ENCODE peak calls at places on chromosomes 3 and 15, in eight cellular contexts. X is substantia nigra; C is glutamatergic neuron; F is activated CD4-positive, CD25-positive, alpha-beta regulatory T cell; L is left cardiac atrium; Z is naive thymus-derived CD4-positive, alpha-beta T cell; Y is NCI-H1417 treated with DMSO at 0.1 percent for 48 hours; M is foreskin fibroblast. A is an unnamed sample.

GRCh38 chr3:114318295-114318694 is 24.5 kb downstream of the TIGIT start:
- DNase-seq in L (no peak), M (no peak), Y (no peak), C (no peak), F (no peak), X (no peak), Z (no peak), A (no peak)

GRCh38 chr15:22262613-22263020 is 182.3 kb downstream of the OR4M2 start:
- DNase-seq in Y (no peak), C (no peak), Z (no peak), X (no peak), L (peak), M (no peak), F (no peak), A (no peak)

GRCh38 chr15:69987492-69988482 is 109.9 kb downstream of the TLE3 start:
- DNase-seq in L (no peak), Z (no peak), C (no peak), Y (no peak), M (peak), F (no peak), X (no peak), A (no peak)

GRCh38 chr3:171116365-171116764 is 89.8 kb upstream of the SLC2A2 start:
- DNase-seq in F (no peak), Y (no peak), C (no peak), M (peak), L (no peak), X (no peak), Z (no peak), A (peak)

GRCh38 chr15:99486371-99487336 is 79.1 kb upstream of the MEF2A start:
- DNase-seq in Y (no peak), X (no peak), C (peak), L (peak), M (peak), Z (no peak), F (no peak), A (peak)

GRCh38 chr15:92205255-92205739 is 188.4 kb upstream of the ST8SIA2 start:
- DNase-seq in Y (no peak), Z (no peak), F (no peak), C (no peak), X (no peak), M (no peak), L (no peak), A (peak)

GRCh38 chr3:56782900-56783299 is 18.8 kb downstream of the ARHGEF3 start:
- DNase-seq in M (no peak), C (no peak), Z (peak), F (no peak), X (no peak), L (no peak), Y (no peak), A (no peak)

GRCh38 chr3:157493627-157494550 is 9.3 kb downstream of the VEPH1 start:
- DNase-seq in M (peak), C (no peak), F (no peak), L (no peak), X (no peak), Y (peak), Z (no peak), A (peak)

GRCh38 chr15:67091073-67091965 is 25.9 kb downstream of the SMAD3 start:
- DNase-seq in F (peak), M (peak), Z (no peak), L (peak), X (no peak), Y (no peak), C (no peak), A (peak)

GRCh38 chr15:40873625-40874561 is at the start of gene RHOV:
- DNase-seq in Y (no peak), F (peak), C (peak), M (peak), X (no peak), Z (peak), L (peak), A (peak)